ENCODE peak calls at places on chromosome 5, in eight cellular contexts. N, V, R, U, B, A, I and Q are unnamed samples.

GRCh38 chr5:172437445-172438303 is 16.7 kb downstream of the SH3PXD2B start:
- DNase-seq in N (no peak), I (no peak), U (peak), R (peak), V (peak), A (no peak), B (no peak), Q (peak)

GRCh38 chr5:139146809-139147742 is 51.1 kb downstream of the SIL1 start:
- DNase-seq in A (no peak), R (no peak), N (no peak), V (no peak), I (no peak), B (no peak), U (no peak), Q (no peak)

GRCh38 chr5:38926121-38926520 is 80.3 kb downstream of the OSMR start:
- DNase-seq in B (no peak), N (no peak), V (peak), U (no peak), R (no peak), I (no peak), A (no peak), Q (no peak)

GRCh38 chr5:122332589-122333555 is 20.8 kb downstream of the SNCAIP start:
- DNase-seq in I (no peak), N (no peak), B (no peak), A (no peak), U (no peak), R (no peak), V (no peak), Q (no peak)

GRCh38 chr5:177491429-177491945 is 5.9 kb downstream of the PDLIM7 start:
- DNase-seq in R (no peak), A (no peak), N (peak), B (no peak), I (peak), V (peak), U (no peak), Q (no peak)

GRCh38 chr5:139215176-139215975 is 17.2 kb upstream of the SIL1 start:
- DNase-seq in U (no peak), A (no peak), R (no peak), I (no peak), N (no peak), B (no peak), V (peak), Q (no peak)

GRCh38 chr5:83538788-83539535 is 67.4 kb downstream of the VCAN start:
- DNase-seq in N (no peak), A (no peak), V (no peak), I (no peak), B (no peak), R (no peak), U (no peak), Q (no peak)

GRCh38 chr5:12805165-12805698 is 901.0 kb upstream of the CTNND2 start:
- DNase-seq in U (no peak), I (no peak), R (no peak), V (no peak), N (no peak), A (no peak), B (no peak), Q (peak)

GRCh38 chr5:115939059-115939458 is 23.2 kb upstream of the LVRN start:
- DNase-seq in I (no peak), N (no peak), R (no peak), A (no peak), B (no peak), U (no peak), V (no peak), Q (no peak)

GRCh38 chr5:151094054-151094858 is 13.4 kb upstream of the TNIP1 start:
- DNase-seq in B (peak), R (no peak), N (peak), V (peak), I (no peak), A (peak), U (no peak), Q (no peak)

GRCh38 chr5:64767959-64768357 is 533 bp downstream of the SREK1IP1 start:
- DNase-seq in U (no peak), R (no peak), A (no peak), N (peak), I (no peak), B (no peak), V (peak), Q (no peak)

GRCh38 chr5:131163315-131164119 is 1.5 kb downstream of the HINT1 start:
- DNase-seq in U (no peak), V (peak), A (no peak), R (no peak), I (no peak), B (no peak), N (no peak), Q (no peak)

GRCh38 chr5:38994329-38994927 is 79.8 kb downstream of the RICTOR start:
- DNase-seq in U (no peak), N (no peak), V (peak), B (no peak), I (no peak), A (no peak), R (no peak), Q (peak)

GRCh38 chr5:74851684-74852353 is 14.4 kb downstream of the FAM169A start:
- DNase-seq in V (peak), A (no peak), U (no peak), B (no peak), N (no peak), R (no peak), I (no peak), Q (no peak)

GRCh38 chr5:60959156-60959555 is 14.2 kb downstream of the NDUFAF2 start:
- DNase-seq in V (no peak), U (no peak), B (no peak), N (no peak), I (no peak), R (no peak), A (no peak), Q (no peak)

GRCh38 chr5:96509313-96509712 is 76.3 kb upstream of the PCSK1 start:
- DNase-seq in A (no peak), V (peak), B (no peak), N (no peak), I (no peak), U (no peak), R (no peak), Q (no peak)

GRCh38 chr5:178372091-178372695 is 139.6 kb upstream of the PHYKPL start:
- DNase-seq in R (peak), B (no peak), N (no peak), U (no peak), V (no peak), A (no peak), I (no peak), Q (no peak)

GRCh38 chr5:31768784-31769183 is 129.9 kb downstream of the PDZD2 start:
- DNase-seq in I (no peak), A (no peak), N (no peak), U (no peak), B (no peak), V (no peak), R (no peak), Q (no peak)

GRCh38 chr5:172173771-172174170 is 14.3 kb downstream of the STK10 start:
- DNase-seq in R (no peak), B (no peak), I (no peak), U (no peak), A (no peak), N (no peak), V (peak), Q (no peak)

GRCh38 chr5:42317575-42317974 is 105.7 kb upstream of the GHR start:
- DNase-seq in N (no peak), U (no peak), R (no peak), V (no peak), A (no peak), I (no peak), B (no peak), Q (no peak)

GRCh38 chr5:139383275-139383992 is at the start of gene SLC23A1:
- DNase-seq in I (no peak), A (no peak), U (no peak), N (peak), R (no peak), B (no peak), V (no peak), Q (peak)

GRCh38 chr5:159249158-159249557 is 13.9 kb upstream of the UBLCP1 start:
- DNase-seq in R (no peak), B (no peak), A (no peak), U (no peak), V (no peak), N (no peak), I (no peak), Q (no peak)